ENCODE peak calls at places on chromosomes 13 and 19, in eight cellular contexts. T is IMR-90, D is uterus, A is GM12878, M is tibial nerve, Q is sigmoid colon, W is adrenal gland, J is breast epithelium. V is an unnamed sample.

GRCh38 chr19:30222993-30223865 is 149.0 kb upstream of the ZNF536 start:
- DNase-seq in D (no peak), A (no peak), M (no peak), Q (peak), W (no peak), J (no peak), T (no peak), V (no peak)

GRCh38 chr19:29001922-29002247 is 211.1 kb downstream of the UQCRFS1 start:
- DNase-seq in D (no peak), J (no peak), Q (peak), A (no peak), T (no peak), M (no peak), W (no peak), V (no peak)

GRCh38 chr19:39813264-39813998 is 20.5 kb downstream of the DYRK1B start:
- DNase-seq in A (no peak), T (no peak), M (no peak), D (no peak), W (no peak), Q (no peak), J (no peak), V (no peak)

GRCh38 chr19:6038634-6039405 is 60.9 kb upstream of the RANBP3 start:
- DNase-seq in J (peak), W (no peak), T (peak), M (no peak), A (peak), Q (no peak), D (no peak), V (peak)

GRCh38 chr13:77358001-77358400 is 31.1 kb upstream of the MYCBP2 start:
- DNase-seq in J (no peak), A (no peak), T (no peak), M (no peak), W (no peak), D (no peak), Q (no peak), V (no peak)

GRCh38 chr13:112879283-112879833 is 89.7 kb upstream of the MCF2L start:
- DNase-seq in T (peak), Q (peak), D (no peak), J (no peak), M (no peak), W (peak), A (no peak), V (no peak)

GRCh38 chr13:93262729-93263128 is 36.1 kb downstream of the GPC6 start:
- DNase-seq in M (no peak), A (no peak), W (no peak), J (no peak), T (peak), D (no peak), Q (no peak), V (no peak)

GRCh38 chr13:100230813-100231575 is 142.1 kb downstream of the PCCA start:
- DNase-seq in M (no peak), A (no peak), D (no peak), T (no peak), W (no peak), Q (no peak), J (no peak), V (no peak)

GRCh38 chr13:99873832-99874430 is 97.6 kb downstream of the ZIC5 start:
- DNase-seq in T (no peak), Q (no peak), A (no peak), D (no peak), W (no peak), M (no peak), J (no peak), V (no peak)

GRCh38 chr19:38079926-38080380 is 144.1 kb downstream of the DPF1 start:
- DNase-seq in T (peak), A (peak), Q (no peak), J (no peak), W (no peak), M (no peak), D (no peak), V (no peak)

GRCh38 chr13:46334008-46334407 is 53.0 kb downstream of the RUBCNL start:
- DNase-seq in D (no peak), J (no peak), A (no peak), Q (no peak), M (no peak), T (no peak), W (no peak), V (no peak)

GRCh38 chr19:1074512-1075283 is 7.7 kb downstream of the ARHGAP45 start:
- DNase-seq in J (peak), Q (peak), T (no peak), A (no peak), D (no peak), W (peak), M (peak), V (peak)

GRCh38 chr13:92677571-92677970 is 549.0 kb upstream of the GPC6 start:
- DNase-seq in J (no peak), T (no peak), W (no peak), M (no peak), A (no peak), Q (no peak), D (no peak), V (no peak)

GRCh38 chr13:33057019-33057785 is 41.0 kb downstream of the KL start:
- DNase-seq in J (no peak), W (no peak), D (no peak), Q (no peak), M (peak), A (no peak), T (peak), V (no peak)

GRCh38 chr13:32121316-32121715 is 89.7 kb downstream of the FRY start:
- DNase-seq in T (no peak), Q (no peak), W (no peak), D (no peak), M (no peak), A (no peak), J (no peak), V (no peak)

GRCh38 chr19:32914879-32915278 is 45.3 kb upstream of the SLC7A9 start:
- DNase-seq in A (no peak), Q (no peak), T (no peak), D (no peak), W (no peak), J (no peak), M (no peak), V (no peak)

GRCh38 chr13:88235441-88235840 is 564.3 kb downstream of the SLITRK5 start:
- DNase-seq in J (no peak), D (no peak), Q (no peak), T (no peak), A (no peak), W (no peak), M (no peak), V (no peak)

GRCh38 chr19:18418725-18419194 is 438 bp upstream of the SSBP4 start:
- DNase-seq in W (peak), A (no peak), D (no peak), J (no peak), M (no peak), Q (no peak), T (no peak), V (peak)

GRCh38 chr13:36431204-36432105 is 840 bp upstream of the CCNA1 start:
- DNase-seq in J (no peak), Q (no peak), W (no peak), M (no peak), T (no peak), A (no peak), D (peak), V (no peak)

GRCh38 chr13:96130818-96131217 is 40.9 kb downstream of the HS6ST3 start:
- DNase-seq in D (no peak), A (no peak), Q (no peak), T (no peak), W (no peak), J (no peak), M (no peak), V (no peak)

GRCh38 chr13:112260108-112261055 is 115.8 kb upstream of the SPACA7 start:
- DNase-seq in Q (no peak), M (no peak), A (no peak), W (no peak), J (no peak), D (no peak), T (no peak), V (peak)

GRCh38 chr19:51721905-51722304 is 1.9 kb downstream of the HAS1 start:
- DNase-seq in Q (no peak), W (no peak), D (no peak), T (no peak), M (no peak), J (no peak), A (no peak), V (no peak)

GRCh38 chr19:51137812-51138425 is 4.2 kb upstream of the SIGLEC7 start:
- DNase-seq in J (no peak), M (no peak), T (no peak), Q (no peak), A (no peak), W (no peak), D (no peak), V (peak)

GRCh38 chr19:14731200-14731599 is 41.4 kb downstream of the ZNF333 start:
- DNase-seq in A (no peak), D (no peak), Q (no peak), M (no peak), T (no peak), W (no peak), J (no peak), V (no peak)

GRCh38 chr13:63516124-63516523 is 2100.5 kb upstream of the PCDH20 start:
- DNase-seq in J (no peak), W (no peak), D (no peak), A (no peak), T (peak), M (no peak), Q (no peak), V (no peak)

GRCh38 chr13:97068964-97069815 is 74.9 kb upstream of the OXGR1 start:
- DNase-seq in J (no peak), Q (no peak), A (no peak), W (no peak), T (no peak), M (no peak), D (no peak), V (no peak)

GRCh38 chr13:47945738-47946137 is 55.3 kb downstream of the SUCLA2 start:
- DNase-seq in A (no peak), Q (no peak), M (no peak), W (no peak), D (no peak), J (no peak), T (peak), V (no peak)

DNA sequence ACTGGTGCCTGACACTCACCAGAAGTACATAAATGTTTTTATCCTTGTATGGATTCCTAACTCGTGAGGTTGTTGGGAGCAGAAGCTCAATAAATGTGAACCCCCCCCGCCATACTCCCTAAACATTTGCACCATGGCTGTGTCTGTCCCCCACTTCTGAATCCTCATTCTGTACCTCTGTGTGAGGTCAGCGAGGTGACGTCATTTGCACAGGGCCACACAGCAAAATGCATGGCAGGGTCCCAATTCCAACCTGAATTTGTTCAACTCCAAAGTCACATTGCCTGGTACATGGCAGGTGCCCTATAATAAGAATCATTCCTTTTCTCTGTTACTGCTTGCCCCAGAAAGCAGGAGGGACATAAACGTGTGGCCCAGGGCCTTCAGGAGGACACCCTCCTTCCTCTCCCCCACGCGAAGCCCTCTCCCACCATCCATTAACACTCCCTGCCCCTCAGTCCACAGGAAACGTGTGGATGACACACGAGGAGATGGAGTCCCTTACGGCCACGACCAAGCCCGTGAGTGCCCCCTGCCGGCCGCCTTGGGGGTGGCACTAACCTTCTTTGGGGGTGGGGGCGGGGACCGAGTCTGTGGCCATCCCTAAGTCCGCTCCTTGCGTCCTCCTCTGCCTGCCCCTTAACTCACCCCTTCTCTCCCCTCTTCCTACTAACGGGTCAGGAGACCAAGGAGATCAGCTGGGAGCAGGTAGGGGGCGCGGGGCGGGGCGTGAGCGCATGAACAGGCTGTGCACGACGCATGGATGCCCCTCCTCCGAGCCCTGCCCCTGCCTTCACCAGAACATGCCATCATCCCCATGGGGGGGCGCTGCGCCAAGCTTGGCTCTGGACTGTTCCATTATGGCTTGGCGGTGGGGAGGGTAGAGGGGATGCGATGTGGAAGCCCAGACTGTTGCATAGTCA is 9.4 kb downstream of the HRC start:
- DNase-seq in T (peak), D (peak), J (peak), W (peak), Q (peak), A (peak), M (peak), V (peak)
- H3K4me3 ChIP-seq in T (peak), D (no peak), J (no peak), W (no peak), Q (no peak), A (no peak), M (no peak), V (no peak)

DNA sequence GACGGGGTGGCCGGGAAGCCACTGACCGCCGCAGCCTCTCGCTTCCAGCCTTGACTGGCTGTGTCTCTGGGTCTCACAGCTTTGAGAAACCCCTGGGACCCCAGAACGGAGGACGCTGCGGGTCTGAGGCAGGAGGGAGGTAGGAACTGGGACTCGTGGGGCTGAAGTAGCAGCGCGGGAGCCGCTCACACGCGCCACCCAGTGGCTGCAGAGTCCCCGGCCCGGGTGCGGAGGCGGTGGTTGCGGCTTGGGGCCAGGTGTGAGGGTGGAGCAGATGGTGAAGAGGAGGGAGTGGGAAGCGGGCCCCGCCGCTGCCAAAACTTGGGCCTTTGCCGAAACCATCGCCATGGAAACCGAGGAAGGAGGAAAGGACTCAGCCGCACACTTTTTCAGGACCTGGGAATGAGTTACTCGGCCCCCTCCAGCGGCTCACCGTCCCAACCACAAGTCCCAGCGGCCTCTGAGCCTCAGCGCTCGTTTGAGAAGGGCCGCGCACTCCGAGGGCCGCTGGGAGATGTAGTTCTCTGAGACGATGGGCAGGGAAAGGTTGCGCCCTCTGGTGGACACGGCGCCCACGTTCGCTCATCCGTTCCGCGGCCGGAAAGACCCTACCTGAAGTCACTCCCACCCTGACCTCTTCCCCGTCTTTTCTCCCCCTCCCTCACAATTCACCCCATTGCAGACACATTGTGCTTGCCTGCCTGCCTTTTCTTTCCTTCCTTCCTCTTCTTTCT is 2.2 kb upstream of the SLC17A7 start:
- DNase-seq in A (peak), Q (peak), W (peak), T (peak), J (peak), M (peak), D (peak), V (peak)
- TF ChIP-seq POLR2A in A (no peak), Q (no peak), W (no peak), T (no peak), J (no peak), M (no peak), D (no peak), V (no peak)

GRCh38 chr13:41061075-41061913 is at the start of gene WBP4:
- DNase-seq in D (peak), J (peak), Q (peak), M (peak), A (peak), W (peak), T (peak), V (peak)
- TF ChIP-seq CTCF in D (peak), J (peak), Q (no peak), M (no peak), A (no peak), W (no peak), T (peak), V (no peak)

GRCh38 chr19:2291185-2291751 is 9.3 kb upstream of the PEAK3 start:
- DNase-seq in W (no peak), M (no peak), J (no peak), A (no peak), T (no peak), D (no peak), Q (no peak), V (no peak)
- H3K4me3 ChIP-seq in W (no peak), M (no peak), J (peak), A (peak), T (no peak), D (no peak), Q (peak), V (no peak)

GRCh38 chr19:3626473-3627350 is at the start of gene CACTIN:
- DNase-seq in Q (peak), T (peak), M (peak), A (peak), W (peak), J (peak), D (peak), V (peak)
- TF ChIP-seq POLR2A in Q (peak), T (peak), M (peak), A (peak), W (peak), J (no peak), D (peak), V (no peak)

DNA sequence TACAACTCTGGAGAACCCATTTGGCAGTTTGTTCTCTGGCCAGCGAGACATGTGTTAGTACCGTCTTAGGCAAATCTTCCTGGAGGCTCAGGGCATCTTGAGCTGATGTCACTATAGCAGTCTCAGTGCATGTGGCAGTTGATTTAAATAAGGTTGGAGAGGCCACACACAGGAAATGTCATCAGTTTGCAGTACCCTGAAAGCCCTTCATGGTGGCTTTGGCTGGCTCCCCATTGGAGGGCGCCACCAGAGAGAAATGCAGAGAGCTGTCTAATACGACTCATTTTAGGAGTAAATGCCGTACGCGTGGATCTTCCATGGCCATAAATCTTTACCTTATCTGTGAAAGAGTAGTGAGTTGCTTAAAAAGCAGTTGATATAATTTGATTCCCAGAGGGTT is 163.1 kb downstream of the STK24 start:
- DNase-seq in D (no peak), Q (no peak), T (no peak), A (no peak), M (no peak), J (no peak), W (no peak), V (no peak)
- TF ChIP-seq CTCF in D (no peak), Q (no peak), T (no peak), A (peak), M (no peak), J (no peak), W (no peak), V (no peak)